ENCODE peak calls at places on chromosomes 3 and 15, in seven cellular contexts. P, K, A, W, T, F and X are unnamed samples. For H3K27me3 and H3K4me1, the result is how much of the 10 kb centered on the place peaks cover.

GRCh38 chr15:99702895-99703602 is 30.2 kb downstream of the LYSMD4 start:
- DNase-seq in P (no peak), A (peak), K (no peak), T (no peak), F (no peak), W (no peak), X (no peak)

GRCh38 chr3:37599186-37599585 is 262.5 kb upstream of the CTDSPL start:
- DNase-seq in F (no peak), P (no peak), A (no peak), K (no peak), T (no peak), W (no peak), X (no peak)

GRCh38 chr15:84973492-84974460 is 7.9 kb upstream of the PDE8A start:
- DNase-seq in W (no peak), T (no peak), P (no peak), F (no peak), K (no peak), A (peak), X (no peak)

GRCh38 chr3:8767667-8768363 is 1.6 kb downstream of the OXTR start:
- DNase-seq in A (peak), K (peak), P (peak), F (peak), T (peak), W (no peak), X (no peak)

GRCh38 chr3:124923833-124924232 is 10.7 kb downstream of the MUC13 start:
- DNase-seq in A (no peak), W (no peak), P (no peak), F (no peak), K (no peak), T (no peak), X (peak)

GRCh38 chr3:31240013-31240412 is 292.7 kb upstream of the STT3B start:
- DNase-seq in W (no peak), T (no peak), P (no peak), F (no peak), A (no peak), K (no peak), X (no peak)

GRCh38 chr3:122774564-122774963 is 19.1 kb downstream of the HSPBAP1 start:
- DNase-seq in K (no peak), A (peak), W (no peak), T (no peak), P (no peak), F (no peak), X (no peak)

GRCh38 chr3:126923423-126923822 is 59.5 kb upstream of the PLXNA1 start:
- DNase-seq in P (no peak), T (no peak), W (no peak), A (no peak), F (no peak), K (no peak), X (no peak)

GRCh38 chr15:73331991-73332925 is 36.5 kb downstream of the HCN4 start:
- DNase-seq in T (no peak), W (no peak), P (no peak), A (no peak), K (no peak), F (no peak), X (no peak)

GRCh38 chr15:60674704-60675405 is 195.9 kb upstream of the ICE2 start:
- DNase-seq in W (no peak), A (no peak), P (no peak), F (no peak), T (no peak), K (no peak), X (no peak)

GRCh38 chr15:41862515-41863116 is 24.0 kb downstream of the PLA2G4B start:
- DNase-seq in F (peak), K (peak), T (no peak), P (peak), A (no peak), W (peak), X (no peak)

GRCh38 chr15:63403254-63403945 is 21.8 kb upstream of the CA12 start:
- DNase-seq in T (no peak), P (no peak), K (peak), W (no peak), A (no peak), F (no peak), X (no peak)

GRCh38 chr3:40690696-40691597 is 166.2 kb downstream of the ZNF621 start:
- DNase-seq in F (no peak), K (no peak), A (no peak), P (no peak), W (no peak), T (no peak), X (no peak)

GRCh38 chr3:26369133-26369532 is 253.4 kb upstream of the LRRC3B start:
- DNase-seq in F (peak), P (peak), K (no peak), W (no peak), T (no peak), A (no peak), X (no peak)

GRCh38 chr15:78676424-78677110 is 35.6 kb upstream of the CHRNB4 start:
- DNase-seq in A (no peak), W (peak), P (peak), F (peak), K (no peak), T (no peak), X (no peak)

GRCh38 chr3:38611866-38612265 is 37.6 kb downstream of the SCN5A start:
- DNase-seq in W (no peak), A (no peak), K (no peak), P (no peak), F (no peak), T (no peak), X (no peak)

GRCh38 chr3:106820726-106821362 is 556.4 kb upstream of the CCDC54 start:
- DNase-seq in F (no peak), A (no peak), W (no peak), P (no peak), T (no peak), K (no peak), X (peak)

GRCh38 chr3:183122257-183122932 is 23.1 kb upstream of the MCCC1 start:
- DNase-seq in P (no peak), A (peak), T (peak), F (peak), K (peak), W (no peak), X (peak)

GRCh38 chr3:21894459-21895083 is 143.6 kb upstream of the ZNF385D start:
- DNase-seq in T (peak), W (peak), F (no peak), K (peak), P (no peak), A (peak), X (peak)

GRCh38 chr15:52150043-52150825 is 37.7 kb upstream of the BCL2L10 start:
- DNase-seq in A (no peak), K (no peak), T (no peak), W (no peak), P (no peak), F (peak), X (peak)

GRCh38 chr15:78641876-78642275 is 866 bp upstream of the CHRNB4 start:
- DNase-seq in W (no peak), A (no peak), T (no peak), F (no peak), P (no peak), K (no peak), X (no peak)

GRCh38 chr15:57432141-57432701 is 55.9 kb downstream of the CGNL1 start:
- DNase-seq in W (peak), T (no peak), P (peak), A (peak), F (peak), K (no peak), X (no peak)

GRCh38 chr3:128491900-128492352 is 1.1 kb downstream of the GATA2 start:
- DNase-seq in A (peak), F (peak), P (peak), W (no peak), K (no peak), T (no peak), X (no peak)

GRCh38 chr3:99012051-99012450 is 110.6 kb upstream of the DCBLD2 start:
- DNase-seq in P (no peak), A (peak), W (no peak), T (no peak), F (no peak), K (no peak), X (peak)

GRCh38 chr3:188473591-188474288 is 319.8 kb downstream of the LPP start:
- DNase-seq in F (no peak), P (no peak), K (no peak), A (no peak), W (no peak), T (no peak), X (no peak)

GRCh38 chr3:188470508-188471130 is 316.7 kb downstream of the LPP start:
- DNase-seq in A (no peak), P (no peak), K (no peak), W (no peak), T (no peak), F (no peak), X (no peak)

GRCh38 chr3:188473045-188473444 is 319.1 kb downstream of the LPP start:
- DNase-seq in P (no peak), T (no peak), F (no peak), K (no peak), W (no peak), A (no peak), X (no peak)

GRCh38 chr3:188469228-188469885 is 315.4 kb downstream of the LPP start:
- DNase-seq in F (no peak), P (no peak), T (no peak), K (no peak), W (no peak), A (peak), X (no peak)

GRCh38 chr3:188472331-188472730 is 318.4 kb downstream of the LPP start:
- DNase-seq in T (no peak), K (peak), P (no peak), F (no peak), A (peak), W (no peak), X (no peak)
- H3K9ac ChIP-seq in T (no peak), K (no peak), P (no peak), F (no peak), A (no peak), W (no peak), X (no peak)

GRCh38 chr3:50533346-50533745 is 29.9 kb upstream of the CACNA2D2 start:
- DNase-seq in P (no peak), W (no peak), K (no peak), T (no peak), A (no peak), F (no peak), X (no peak)

GRCh38 chr3:50534721-50535330 is 31.4 kb upstream of the CACNA2D2 start:
- DNase-seq in W (no peak), A (peak), F (no peak), K (peak), T (no peak), P (no peak), X (no peak)

GRCh38 chr3:50532062-50532705 is 28.8 kb upstream of the CACNA2D2 start:
- DNase-seq in T (no peak), W (no peak), K (no peak), A (no peak), P (no peak), F (no peak), X (no peak)

GRCh38 chr3:50529996-50530706 is 26.7 kb upstream of the CACNA2D2 start:
- DNase-seq in W (no peak), T (no peak), A (no peak), K (no peak), P (peak), F (peak), X (no peak)

GRCh38 chr3:50531201-50531600 is 27.8 kb upstream of the CACNA2D2 start:
- DNase-seq in F (no peak), K (no peak), A (no peak), W (no peak), P (no peak), T (no peak), X (no peak)
- H3K27me3 ChIP-seq in F (under half), K (under half), A (under half), W (under half), P (under half), T (under half), X (under half)

GRCh38 chr15:49895337-49896223 is 223.5 kb downstream of the ATP8B4 start:
- DNase-seq in P (no peak), W (peak), T (no peak), F (no peak), A (peak), K (no peak), X (no peak)

GRCh38 chr15:49900836-49901235 is 218.2 kb downstream of the ATP8B4 start:
- DNase-seq in W (no peak), T (no peak), F (no peak), A (no peak), P (no peak), K (no peak), X (no peak)

GRCh38 chr15:49898575-49899283 is 220.3 kb downstream of the ATP8B4 start:
- DNase-seq in K (no peak), A (peak), T (no peak), F (no peak), W (no peak), P (no peak), X (no peak)

GRCh38 chr15:49900036-49900435 is 219.0 kb downstream of the ATP8B4 start:
- DNase-seq in F (no peak), W (no peak), T (no peak), A (peak), K (no peak), P (no peak), X (no peak)

GRCh38 chr15:49898097-49898496 is 220.9 kb downstream of the ATP8B4 start:
- DNase-seq in T (no peak), W (no peak), K (peak), A (no peak), P (no peak), F (no peak), X (no peak)
- H3K4me1 ChIP-seq in T (under half), W (under half), K (under half), A (under half), P (under half), F (under half), X (under half)

GRCh38 chr3:67804089-67804488 is 149.7 kb upstream of the SUCLG2 start:
- DNase-seq in F (peak), W (no peak), P (peak), T (no peak), K (no peak), A (no peak), X (no peak)

GRCh38 chr3:67808906-67809305 is 154.5 kb upstream of the SUCLG2 start:
- DNase-seq in T (no peak), P (no peak), F (no peak), W (no peak), A (no peak), K (no peak), X (no peak)

GRCh38 chr3:67804545-67804944 is 150.1 kb upstream of the SUCLG2 start:
- DNase-seq in W (no peak), P (no peak), K (no peak), F (no peak), A (no peak), T (no peak), X (no peak)

DNA sequence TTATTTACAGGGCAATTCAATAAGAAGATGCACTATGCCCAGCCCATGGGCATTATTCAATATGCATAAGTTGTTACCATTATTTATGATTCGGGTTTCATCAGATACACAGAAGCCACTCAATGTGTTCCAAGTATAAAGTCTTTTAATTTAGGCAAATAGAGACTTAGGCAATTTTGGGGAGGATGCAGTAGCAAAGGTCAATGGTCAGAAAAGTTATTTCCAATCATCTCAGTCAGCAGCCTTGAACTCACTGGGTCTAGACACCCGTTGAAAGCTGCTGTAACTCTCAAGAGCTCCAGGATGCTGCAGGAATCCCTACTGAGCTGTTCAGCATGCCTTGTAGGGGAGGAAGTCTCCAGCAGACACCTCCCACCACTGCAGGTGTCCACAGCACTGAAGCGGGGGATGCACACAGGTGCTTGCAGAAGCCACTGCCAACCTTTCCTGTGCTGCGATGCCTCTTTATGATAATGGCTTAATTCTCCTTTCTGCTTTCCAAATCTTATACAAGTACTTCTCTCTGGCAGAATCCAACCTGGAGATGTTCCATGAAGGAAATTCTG is 155.0 kb upstream of the SUCLG2 start:
- DNase-seq in T (no peak), P (peak), K (no peak), W (no peak), F (no peak), A (no peak), X (no peak)
- H3K9ac ChIP-seq in T (no peak), P (no peak), K (no peak), W (no peak), F (no peak), A (no peak), X (no peak)

GRCh38 chr15:98592136-98592535 is 56.2 kb upstream of the IGF1R start:
- DNase-seq in T (no peak), A (no peak), K (no peak), F (no peak), P (peak), W (no peak), X (no peak)
- H3K27me3 ChIP-seq in T (under half), A (under half), K (half or more), F (under half), P (under half), W (under half), X (under half)

GRCh38 chr3:45626096-45626887 is 31.7 kb downstream of the LIMD1 start:
- DNase-seq in W (no peak), A (no peak), K (peak), F (no peak), T (no peak), P (no peak), X (no peak)
- H3K4me1 ChIP-seq in W (under half), A (under half), K (under half), F (under half), T (under half), P (under half), X (under half)

GRCh38 chr3:32500880-32501784 is 1.5 kb downstream of the CMTM6 start:
- DNase-seq in W (no peak), K (no peak), T (peak), A (no peak), P (no peak), F (peak), X (peak)
- H3K9ac ChIP-seq in W (peak), K (peak), T (peak), A (no peak), P (no peak), F (no peak), X (peak)

GRCh38 chr3:33215739-33216138 is 2.9 kb downstream of the SUSD5 start:
- DNase-seq in K (no peak), W (no peak), P (no peak), F (no peak), T (no peak), A (no peak), X (no peak)
- H3K27me3 ChIP-seq in K (under half), W (half or more), P (under half), F (half or more), T (under half), A (under half), X (under half)